ENCODE peak calls at places on chromosomes 5 and 9, in eight cellular contexts. T is body of pancreas; Z is psoas muscle; A is ascending aorta; I is choroid plexus epithelial cell; R is hepatocyte; P is heart left ventricle; J is CD8-positive, alpha-beta T cell. G is an unnamed sample.

GRCh38 chr5:176590035-176590729 is 19.8 kb downstream of the GPRIN1 start:
- DNase-seq in T (no peak), Z (no peak), A (no peak), I (no peak), R (no peak), P (no peak), J (no peak), G (no peak)

GRCh38 chr5:133147411-133147810 is 95.6 kb downstream of the HSPA4 start:
- DNase-seq in T (no peak), Z (no peak), A (no peak), I (peak), R (no peak), P (no peak), J (peak), G (peak)

GRCh38 chr9:13942695-13943094 is 371.2 kb downstream of the NFIB start:
- DNase-seq in T (no peak), Z (peak), A (no peak), I (peak), R (peak), P (no peak), J (no peak), G (peak)

GRCh38 chr9:108816037-108816436 is 39.7 kb downstream of the ACTL7B start:
- DNase-seq in T (no peak), Z (no peak), A (no peak), I (peak), R (no peak), P (no peak), J (no peak), G (no peak)

GRCh38 chr9:137319976-137320551 is 18.0 kb upstream of the NRARP start:
- DNase-seq in T (no peak), Z (no peak), A (no peak), I (no peak), R (no peak), P (no peak), J (no peak), G (no peak)

GRCh38 chr5:96714951-96715451 is 52.8 kb downstream of the CAST start:
- DNase-seq in T (peak), Z (peak), A (peak), I (peak), R (peak), P (peak), J (peak), G (peak)

GRCh38 chr9:120928720-120929389 is 2.3 kb upstream of the TRAF1 start:
- DNase-seq in T (peak), Z (peak), A (no peak), I (peak), R (peak), P (peak), J (peak), G (no peak)

GRCh38 chr9:131624636-131625241 is 79.4 kb downstream of the PRRT1B start:
- DNase-seq in T (peak), Z (no peak), A (no peak), I (no peak), R (no peak), P (peak), J (no peak), G (peak)

GRCh38 chr5:178288373-178289368 is 56.1 kb upstream of the PHYKPL start:
- DNase-seq in T (no peak), Z (peak), A (no peak), I (peak), R (peak), P (no peak), J (no peak), G (no peak)

GRCh38 chr5:124105326-124105725 is 593.3 kb downstream of the CSNK1G3 start:
- DNase-seq in T (no peak), Z (no peak), A (no peak), I (no peak), R (no peak), P (no peak), J (no peak), G (no peak)

GRCh38 chr5:50873594-50874276 is 207.3 kb downstream of the PARP8 start:
- DNase-seq in T (no peak), Z (no peak), A (no peak), I (no peak), R (no peak), P (no peak), J (no peak), G (no peak)

GRCh38 chr5:168059111-168059510 is 232.3 kb upstream of the WWC1 start:
- DNase-seq in T (no peak), Z (no peak), A (no peak), I (no peak), R (no peak), P (no peak), J (no peak), G (no peak)

GRCh38 chr5:27472000-27472763 is 433.8 kb upstream of the CDH9 start:
- DNase-seq in T (peak), Z (no peak), A (no peak), I (peak), R (peak), P (no peak), J (no peak), G (peak)

GRCh38 chr5:171623551-171624097 is 162.0 kb upstream of the SMIM23 start:
- DNase-seq in T (no peak), Z (no peak), A (no peak), I (no peak), R (peak), P (no peak), J (no peak), G (no peak)

GRCh38 chr5:55714749-55715148 is 2.6 kb upstream of the SLC38A9 start:
- DNase-seq in T (no peak), Z (no peak), A (no peak), I (no peak), R (no peak), P (no peak), J (no peak), G (no peak)

DNA sequence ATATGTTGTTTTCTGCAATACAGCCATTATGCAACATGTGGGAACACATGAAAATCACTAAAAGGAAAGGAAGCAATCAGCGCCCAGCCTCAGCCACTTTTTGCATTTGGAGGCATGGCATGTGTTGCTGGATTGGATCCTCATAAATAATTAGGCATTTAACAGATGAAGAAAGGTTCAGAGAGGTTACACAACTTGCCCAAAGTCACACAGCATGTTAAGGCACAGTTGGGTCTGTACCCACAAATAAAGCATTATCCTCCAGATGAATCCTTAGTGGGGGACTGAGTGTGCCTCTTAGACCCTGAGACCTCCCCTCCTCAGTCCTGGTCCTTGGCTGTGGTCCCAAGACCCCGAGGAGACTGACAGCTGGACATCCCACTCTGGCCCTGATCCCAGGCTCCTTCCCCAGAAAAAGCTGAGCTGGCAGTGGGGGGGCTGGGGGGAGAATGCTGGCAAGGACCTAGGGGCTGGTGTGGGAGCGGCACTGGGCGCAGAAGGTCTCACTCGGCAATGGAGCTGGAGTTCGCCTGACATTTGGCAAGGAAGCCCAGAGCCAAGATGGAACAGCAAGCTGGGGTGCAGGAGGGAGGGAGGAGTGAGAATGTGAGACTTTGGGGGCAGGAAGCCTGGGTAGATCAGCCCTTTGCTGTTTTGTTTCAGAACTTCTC is 6.9 kb upstream of the AKNA start:
- DNase-seq in T (no peak), Z (no peak), A (no peak), I (no peak), R (no peak), P (no peak), J (no peak), G (no peak)
- H3K4me3 ChIP-seq in T (no peak), Z (no peak), A (no peak), I (no peak), R (no peak), P (no peak), J (peak), G (no peak)

GRCh38 chr9:33273972-33274328 is 9.1 kb downstream of the CHMP5 start:
- DNase-seq in T (no peak), Z (no peak), A (no peak), I (peak), R (no peak), P (no peak), J (no peak), G (no peak)
- TF ChIP-seq CTCF in T (no peak), Z (no peak), A (no peak), I (no peak), R (no peak), P (no peak), J (no peak), G (no peak)

GRCh38 chr9:124450241-124450924 is at the start of gene ADGRD2:
- DNase-seq in T (peak), Z (no peak), A (no peak), I (peak), R (peak), P (no peak), J (peak), G (peak)
- H3K4me3 ChIP-seq in T (no peak), Z (no peak), A (no peak), I (peak), R (no peak), P (no peak), J (no peak), G (peak)

GRCh38 chr9:9257999-9258398 is 1354.8 kb downstream of the PTPRD start:
- DNase-seq in T (no peak), Z (no peak), A (no peak), I (no peak), R (no peak), P (no peak), J (no peak), G (no peak)
- TF ChIP-seq CTCF in T (no peak), Z (no peak), A (no peak), I (no peak), R (no peak), P (no peak), J (no peak), G (no peak)

DNA sequence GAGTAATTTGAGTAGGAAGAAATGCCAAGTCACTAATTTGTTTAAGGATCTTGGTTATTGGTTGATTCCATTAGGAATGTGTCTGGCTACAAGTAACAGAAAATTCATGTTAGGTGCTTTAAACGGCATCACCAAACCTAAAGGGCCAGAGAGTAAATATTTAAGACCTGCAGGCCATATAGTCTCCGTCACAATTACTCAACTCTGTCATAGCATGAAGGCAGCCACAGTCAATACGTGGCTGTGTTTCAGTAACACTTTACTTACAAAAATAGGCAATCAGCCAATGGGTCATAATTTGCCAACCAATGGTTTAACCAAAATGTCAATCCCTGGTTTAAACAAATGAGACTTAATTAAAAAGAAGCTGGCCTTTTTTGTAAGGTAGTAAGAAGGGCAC is 98.5 kb downstream of the ARL15 start:
- DNase-seq in T (no peak), Z (no peak), A (no peak), I (no peak), R (no peak), P (no peak), J (no peak), G (no peak)
- H3K4me3 ChIP-seq in T (no peak), Z (no peak), A (no peak), I (no peak), R (no peak), P (no peak), J (no peak), G (no peak)

GRCh38 chr5:87169300-87169991 is 98.2 kb upstream of the RASA1 start:
- DNase-seq in T (no peak), Z (no peak), A (no peak), I (no peak), R (no peak), P (no peak), J (no peak), G (no peak)
- TF ChIP-seq CTCF in T (no peak), Z (no peak), A (no peak), I (no peak), R (no peak), P (no peak), J (no peak), G (no peak)

GRCh38 chr9:128774804-128775203 is 3.1 kb upstream of the ZER1 start:
- DNase-seq in T (no peak), Z (no peak), A (no peak), I (no peak), R (no peak), P (no peak), J (no peak), G (no peak)

GRCh38 chr9:128770286-128770685 is 1.4 kb downstream of the ZER1 start:
- DNase-seq in T (no peak), Z (no peak), A (no peak), I (no peak), R (no peak), P (no peak), J (no peak), G (no peak)

GRCh38 chr9:128771094-128771721 is 519 bp downstream of the ZER1 start:
- DNase-seq in T (peak), Z (no peak), A (no peak), I (peak), R (peak), P (no peak), J (no peak), G (peak)

GRCh38 chr9:128773049-128773448 is 1.3 kb upstream of the ZER1 start:
- DNase-seq in T (no peak), Z (no peak), A (no peak), I (no peak), R (no peak), P (no peak), J (no peak), G (no peak)

DNA sequence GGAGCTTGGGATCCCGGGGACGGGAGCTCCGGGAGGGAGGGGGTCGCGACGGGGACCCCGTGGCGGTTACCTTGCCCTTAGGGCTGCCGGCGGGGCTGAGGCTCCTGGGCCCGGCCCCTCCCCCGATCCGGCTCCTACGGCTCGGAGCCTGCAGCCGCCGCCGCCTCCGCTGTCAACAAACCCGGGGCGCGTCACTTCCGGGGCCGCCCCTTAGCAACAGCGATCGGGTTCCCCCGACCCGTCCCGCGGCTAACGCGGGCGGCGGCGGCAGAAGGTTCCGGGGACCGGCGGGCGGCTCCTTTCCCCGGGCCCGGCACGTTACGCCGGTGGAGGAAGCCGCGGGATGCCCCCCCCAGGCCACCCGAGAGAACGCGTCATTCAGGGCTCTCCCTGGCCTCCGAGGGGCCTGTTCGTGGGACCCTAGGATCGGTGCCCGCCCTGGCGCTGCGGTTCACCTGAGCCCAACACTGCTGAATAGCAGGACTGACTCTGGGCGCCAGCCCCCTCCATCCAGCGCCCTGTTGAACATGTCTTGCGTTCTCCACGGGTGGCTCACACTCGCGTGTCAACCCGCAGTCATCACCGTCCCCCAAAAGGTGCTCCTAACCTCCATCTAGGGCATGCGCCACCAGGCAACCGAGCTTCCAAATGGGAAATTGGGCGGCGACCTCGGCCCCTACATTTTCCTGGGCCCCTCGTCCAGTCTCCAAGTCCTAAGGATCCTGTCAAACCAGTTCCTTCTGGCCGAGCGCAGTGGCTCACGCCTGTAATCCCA is at the start of gene ZER1:
- DNase-seq in T (peak), Z (peak), A (peak), I (peak), R (peak), P (peak), J (peak), G (peak)
- H3K4me3 ChIP-seq in T (peak), Z (peak), A (peak), I (peak), R (peak), P (peak), J (peak), G (peak)